ENCODE peak calls at places on chromosomes 2 and 18, in five cellular contexts. D is stomach, R is GM12864, J is cardiac fibroblast, F is psoas muscle. S is an unnamed sample.

GRCh38 chr2:228838819-228839218 is 432.3 kb downstream of the PID1 start:
- DNase-seq in D (no peak), R (no peak), J (no peak), F (no peak), S (no peak)

GRCh38 chr2:25894135-25894830 is 16.0 kb upstream of the ASXL2 start:
- DNase-seq in D (peak; percentile 32), R (no peak), J (peak; percentile 73), F (no peak), S (no peak)

GRCh38 chr2:20018576-20019152 is 6.2 kb upstream of the MATN3 start:
- DNase-seq in D (no peak), R (no peak), J (no peak), F (no peak), S (no peak)

GRCh38 chr2:173663835-173664515 is 301.2 kb downstream of the SP3 start:
- DNase-seq in D (no peak), R (no peak), J (no peak), F (no peak), S (no peak)

GRCh38 chr2:23669413-23670244 is 257.3 kb downstream of the ATAD2B start:
- DNase-seq in D (peak; percentile 36), R (no peak), J (peak; percentile 86), F (peak; percentile 73), S (no peak)

GRCh38 chr2:150625300-150625699 is 137.8 kb upstream of the RND3 start:
- DNase-seq in D (no peak), R (no peak), J (no peak), F (no peak), S (no peak)

GRCh38 chr2:162890690-162891311 is 52.2 kb upstream of the KCNH7 start:
- DNase-seq in D (no peak), R (peak; percentile 4), J (peak; percentile 72), F (no peak), S (peak; percentile 22)

GRCh38 chr2:45946023-45946422 is 294.5 kb downstream of the PRKCE start:
- DNase-seq in D (peak; percentile 78), R (no peak), J (peak; percentile 86), F (no peak), S (no peak)

GRCh38 chr18:39406941-39407340 is 1841.3 kb upstream of the CELF4 start:
- DNase-seq in D (no peak), R (no peak), J (no peak), F (no peak), S (no peak)

GRCh38 chr2:41920181-41920580 is 127.6 kb upstream of the PKDCC start:
- DNase-seq in D (no peak), R (no peak), J (no peak), F (no peak), S (no peak)

GRCh38 chr18:44579028-44579692 is 101.5 kb upstream of the SETBP1 start:
- DNase-seq in D (no peak), R (peak; percentile 8), J (peak; percentile 58), F (no peak), S (no peak)

GRCh38 chr2:239559417-239560261 is 158.8 kb upstream of the HDAC4 start:
- DNase-seq in D (no peak), R (no peak), J (no peak), F (no peak), S (peak; percentile 6)

GRCh38 chr18:3603460-3604259 is 153.7 kb downstream of the TGIF1 start:
- DNase-seq in D (peak; percentile 55), R (no peak), J (peak; percentile 97), F (no peak), S (no peak)

GRCh38 chr2:216327447-216327846 is 44.8 kb downstream of the MARCHF4 start:
- DNase-seq in D (no peak), R (no peak), J (no peak), F (no peak), S (no peak)

GRCh38 chr2:32168513-32168912 is 2.8 kb downstream of the SLC30A6 start:
- DNase-seq in D (no peak), R (peak; percentile 51), J (no peak), F (no peak), S (no peak)

GRCh38 chr2:134020608-134021007 is 233.3 kb upstream of the MGAT5 start:
- DNase-seq in D (no peak), R (no peak), J (no peak), F (no peak), S (no peak)

GRCh38 chr2:150584081-150584480 is 96.6 kb upstream of the RND3 start:
- DNase-seq in D (no peak), R (no peak), J (no peak), F (no peak), S (no peak)

GRCh38 chr2:72789241-72789640 is 36.6 kb downstream of the EXOC6B start:
- DNase-seq in D (no peak), R (no peak), J (no peak), F (no peak), S (no peak)

GRCh38 chr2:239802101-239802649 is 223.0 kb downstream of the NDUFA10 start:
- DNase-seq in D (peak; percentile 20), R (no peak), J (no peak), F (no peak), S (no peak)

GRCh38 chr2:231384970-231385369 is 10.5 kb upstream of the B3GNT7 start:
- DNase-seq in D (no peak), R (no peak), J (no peak), F (no peak), S (no peak)

GRCh38 chr2:5467506-5467905 is 224.7 kb upstream of the SOX11 start:
- DNase-seq in D (no peak), R (no peak), J (no peak), F (no peak), S (no peak)

GRCh38 chr2:175630319-175631246 is 371.5 kb downstream of the LNPK start:
- DNase-seq in D (no peak), R (no peak), J (no peak), F (no peak), S (no peak)

GRCh38 chr2:79857888-79858287 is 345.0 kb downstream of the CTNNA2 start:
- DNase-seq in D (no peak), R (no peak), J (no peak), F (no peak), S (no peak)

GRCh38 chr2:79855264-79856006 is 342.6 kb downstream of the CTNNA2 start:
- DNase-seq in D (peak; percentile 47), R (no peak), J (no peak), F (no peak), S (peak; percentile 23)

GRCh38 chr2:79861059-79861374 is 348.2 kb downstream of the CTNNA2 start:
- DNase-seq in D (no peak), R (no peak), J (no peak), F (no peak), S (no peak)

GRCh38 chr2:79862756-79863155 is 349.9 kb downstream of the CTNNA2 start:
- DNase-seq in D (no peak), R (no peak), J (no peak), F (no peak), S (no peak)

GRCh38 chr2:79860233-79861058 is 347.6 kb downstream of the CTNNA2 start:
- DNase-seq in D (no peak), R (no peak), J (no peak), F (no peak), S (no peak)
- TF ChIP-seq CTCF in D (peak; percentile 23), R (peak; percentile 28), J (peak; percentile 32), F (no peak), S (peak; percentile 47)

GRCh38 chr18:711330-711692 is 1.1 kb downstream of the ENOSF1 start:
- DNase-seq in D (no peak), R (no peak), J (no peak), F (no peak), S (no peak)

GRCh38 chr18:712401-713134 is at the start of gene ENOSF1:
- DNase-seq in D (peak; percentile 90), R (peak; percentile 29), J (peak; percentile 92), F (peak; percentile 85), S (peak; percentile 91)

GRCh38 chr18:710418-711300 is 1.8 kb downstream of the ENOSF1 start:
- DNase-seq in D (no peak), R (no peak), J (no peak), F (no peak), S (no peak)

GRCh38 chr18:713135-713490 is 683 bp upstream of the ENOSF1 start:
- DNase-seq in D (no peak), R (no peak), J (no peak), F (no peak), S (no peak)

DNA sequence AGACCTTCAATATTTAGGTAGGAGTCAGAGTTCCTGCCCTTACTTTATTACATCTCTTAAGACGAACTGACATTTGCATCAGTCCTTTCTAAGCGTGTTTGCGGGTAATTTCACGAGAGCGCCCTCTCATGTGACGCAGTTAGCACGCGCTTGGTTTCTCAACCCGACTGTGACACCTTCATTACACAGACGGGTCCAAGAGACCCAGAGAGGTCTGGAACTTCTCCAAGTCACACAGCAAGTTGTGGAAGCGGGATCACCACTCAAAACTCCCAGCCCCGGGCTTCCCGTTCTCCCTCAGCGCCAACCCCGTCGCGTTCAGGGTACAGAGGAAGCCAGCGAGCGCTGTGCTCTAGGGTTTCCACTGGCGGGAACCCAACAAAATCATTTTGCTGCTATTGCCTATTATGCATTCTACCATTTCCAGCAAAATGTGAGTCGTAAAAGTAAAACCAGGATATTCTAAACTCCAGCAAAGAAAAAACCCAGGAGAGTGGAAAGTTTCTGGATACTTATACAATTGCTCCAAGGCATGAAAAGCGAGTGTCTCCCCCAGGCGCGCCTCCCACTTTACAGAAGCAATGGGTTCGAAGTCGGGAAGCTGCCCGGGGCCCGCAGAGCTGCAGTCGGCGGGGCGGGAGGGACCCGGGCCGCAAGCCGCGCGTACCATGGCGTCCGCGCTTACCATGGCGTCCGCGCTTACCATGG is 583 bp downstream of the ENOSF1 start:
- DNase-seq in D (peak; percentile 72), R (peak; percentile 66), J (peak; percentile 96), F (peak; percentile 73), S (peak; percentile 36)
- TF ChIP-seq CTCF in D (no peak), R (peak; percentile 9), J (no peak), F (no peak), S (no peak)

GRCh38 chr18:73717570-73717969 is 430.1 kb downstream of the FBXO15 start:
- DNase-seq in D (no peak), R (no peak), J (no peak), F (no peak), S (no peak)

GRCh38 chr18:73719611-73720010 is 428.0 kb downstream of the FBXO15 start:
- DNase-seq in D (no peak), R (no peak), J (no peak), F (no peak), S (no peak)

GRCh38 chr18:73715228-73715670 is 432.4 kb downstream of the FBXO15 start:
- DNase-seq in D (no peak), R (no peak), J (peak; percentile 59), F (no peak), S (no peak)
- TF ChIP-seq CTCF in D (no peak), R (no peak), J (no peak), F (no peak), S (no peak)

GRCh38 chr18:25493401-25493800 is 141.4 kb upstream of the ZNF521 start:
- DNase-seq in D (no peak), R (no peak), J (no peak), F (no peak), S (no peak)

GRCh38 chr18:25494888-25495287 is 142.9 kb upstream of the ZNF521 start:
- DNase-seq in D (no peak), R (no peak), J (no peak), F (no peak), S (no peak)

GRCh38 chr18:25490316-25490715 is 138.3 kb upstream of the ZNF521 start:
- DNase-seq in D (no peak), R (no peak), J (no peak), F (no peak), S (no peak)
- TF ChIP-seq CTCF in D (no peak), R (no peak), J (no peak), F (no peak), S (no peak)

S was measured in glutamatergic neuron.